ENCODE peak calls at places on chromosomes 5 and 9, in six cellular contexts. B is stomach, F is mesenchymal stem cell, N is PC-3, X is heart left ventricle, E is pancreas. T is an unnamed sample. For H3K36me3 and H3K9me3, the result is how much of the 10 kb centered on the place peaks cover.

GRCh38 chr9:6106576-6107339 is 91.3 kb upstream of the RANBP6 start:
- DNase-seq in B (no peak), F (peak), N (peak), X (peak), E (no peak), T (peak)

GRCh38 chr5:57784106-57784505 is 301.5 kb upstream of the ACTBL2 start:
- DNase-seq in B (no peak), F (no peak), N (no peak), X (no peak), E (no peak), T (no peak)

GRCh38 chr9:19975499-19975898 is 186.7 kb upstream of the SLC24A2 start:
- DNase-seq in B (no peak), F (no peak), N (peak), X (no peak), E (no peak), T (no peak)

GRCh38 chr9:108924436-108924835 is 9.5 kb downstream of the ELP1 start:
- DNase-seq in B (no peak), F (no peak), N (no peak), X (no peak), E (no peak), T (no peak)

GRCh38 chr5:5540065-5540464 is 117.6 kb downstream of the ICE1 start:
- DNase-seq in B (no peak), F (no peak), N (no peak), X (no peak), E (no peak), T (no peak)

GRCh38 chr9:98074119-98074990 is 17.8 kb downstream of the NANS start:
- DNase-seq in B (peak), F (peak), N (peak), X (peak), E (peak), T (peak)

GRCh38 chr9:4298255-4299005 is 1.4 kb downstream of the GLIS3 start:
- DNase-seq in B (peak), F (peak), N (peak), X (peak), E (peak), T (peak)

GRCh38 chr5:62327138-62327537 is 21.1 kb downstream of the KIF2A start:
- DNase-seq in B (no peak), F (no peak), N (no peak), X (no peak), E (no peak), T (no peak)

GRCh38 chr5:16456103-16456832 is 9.3 kb downstream of the ZNF622 start:
- DNase-seq in B (no peak), F (peak), N (peak), X (peak), E (no peak), T (peak)

GRCh38 chr9:96489482-96489979 is 39.6 kb downstream of the HABP4 start:
- DNase-seq in B (no peak), F (no peak), N (no peak), X (no peak), E (no peak), T (no peak)

GRCh38 chr5:152397581-152397980 is 7.5 kb downstream of the NMUR2 start:
- DNase-seq in B (no peak), F (no peak), N (no peak), X (no peak), E (no peak), T (no peak)

GRCh38 chr5:23089316-23089715 is 236.2 kb upstream of the CDH12 start:
- DNase-seq in B (no peak), F (no peak), N (no peak), X (no peak), E (no peak), T (peak)

GRCh38 chr9:105475302-105475701 is 27.5 kb downstream of the FSD1L start:
- DNase-seq in B (no peak), F (peak), N (peak), X (no peak), E (no peak), T (no peak)

GRCh38 chr5:125059255-125060050 is 313.0 kb upstream of the ZNF608 start:
- DNase-seq in B (no peak), F (peak), N (no peak), X (no peak), E (no peak), T (no peak)

GRCh38 chr5:38456657-38457056 is 99.8 kb downstream of the LIFR start:
- DNase-seq in B (no peak), F (no peak), N (peak), X (no peak), E (no peak), T (no peak)

GRCh38 chr5:114412509-114413171 is 50.8 kb downstream of the KCNN2 start:
- DNase-seq in B (no peak), F (peak), N (peak), X (no peak), E (no peak), T (peak)

GRCh38 chr9:26243298-26243697 is 565.1 kb upstream of the TUSC1 start:
- DNase-seq in B (no peak), F (peak), N (no peak), X (no peak), E (no peak), T (no peak)

GRCh38 chr5:159838551-159839222 is 77.6 kb upstream of the ADRA1B start:
- DNase-seq in B (no peak), F (no peak), N (no peak), X (no peak), E (no peak), T (peak)

GRCh38 chr9:120571443-120572257 is 8.3 kb downstream of the CDK5RAP2 start:
- DNase-seq in B (peak), F (no peak), N (no peak), X (peak), E (peak), T (peak)

GRCh38 chr9:76729980-76730737 is 34.1 kb upstream of the PCA3 start:
- DNase-seq in B (no peak), F (no peak), N (no peak), X (no peak), E (no peak), T (no peak)

GRCh38 chr9:106883626-106884190 is 20.7 kb downstream of the ZNF462 start:
- DNase-seq in B (no peak), F (peak), N (peak), X (no peak), E (no peak), T (no peak)

GRCh38 chr5:35218981-35219380 is 11.3 kb downstream of the PRLR start:
- DNase-seq in B (no peak), F (no peak), N (no peak), X (no peak), E (no peak), T (no peak)

GRCh38 chr5:31656806-31657205 is 17.9 kb downstream of the PDZD2 start:
- DNase-seq in B (no peak), F (no peak), N (no peak), X (no peak), E (no peak), T (no peak)

GRCh38 chr5:167987490-167988270 is 303.8 kb upstream of the WWC1 start:
- DNase-seq in B (no peak), F (no peak), N (no peak), X (no peak), E (no peak), T (no peak)

GRCh38 chr5:95403996-95404395 is 12.8 kb downstream of the FAM81B start:
- DNase-seq in B (no peak), F (no peak), N (peak), X (no peak), E (no peak), T (peak)

GRCh38 chr9:4706971-4707622 is 27.7 kb downstream of the CDC37L1 start:
- DNase-seq in B (no peak), F (no peak), N (no peak), X (no peak), E (no peak), T (no peak)

GRCh38 chr5:145946112-145946861 is 9.9 kb downstream of the SH3RF2 start:
- DNase-seq in B (no peak), F (peak), N (peak), X (peak), E (no peak), T (peak)

GRCh38 chr5:154191467-154192261 is 1.1 kb downstream of the GALNT10 start:
- DNase-seq in B (no peak), F (peak), N (no peak), X (no peak), E (no peak), T (no peak)

GRCh38 chr5:59893436-59894227 is at the start of gene PDE4D:
- DNase-seq in B (peak), F (peak), N (peak), X (peak), E (peak), T (peak)

GRCh38 chr9:124280176-124280691 is 22.5 kb downstream of the NEK6 start:
- DNase-seq in B (no peak), F (peak), N (peak), X (peak), E (no peak), T (no peak)

GRCh38 chr5:157842787-157843186 is 16.2 kb downstream of the CLINT1 start:
- DNase-seq in B (no peak), F (no peak), N (peak), X (no peak), E (no peak), T (no peak)

GRCh38 chr5:62268239-62268638 is 37.8 kb upstream of the KIF2A start:
- DNase-seq in B (no peak), F (no peak), N (peak), X (no peak), E (no peak), T (no peak)

GRCh38 chr5:72290356-72291133 is 29.5 kb downstream of the MRPS27 start:
- DNase-seq in B (no peak), F (peak), N (no peak), X (no peak), E (no peak), T (no peak)

GRCh38 chr9:121357011-121357410 is 13.0 kb downstream of the STOM start:
- DNase-seq in B (no peak), F (no peak), N (no peak), X (no peak), E (no peak), T (no peak)

GRCh38 chr9:89149726-89150125 is 28.9 kb downstream of the SHC3 start:
- DNase-seq in B (no peak), F (peak), N (peak), X (no peak), E (no peak), T (peak)

GRCh38 chr9:135339378-135339973 is 140.1 kb upstream of the PPP1R26 start:
- DNase-seq in B (no peak), F (no peak), N (no peak), X (no peak), E (no peak), T (no peak)

GRCh38 chr9:136404801-136405136 is 4.8 kb upstream of the SNAPC4 start:
- DNase-seq in B (no peak), F (no peak), N (no peak), X (no peak), E (no peak), T (no peak)
- H3K36me3 ChIP-seq in B (half or more), F (half or more), N (under half), X (half or more), E (under half), T (half or more)

GRCh38 chr9:38226491-38226951 is 157.5 kb upstream of the SHB start:
- DNase-seq in B (no peak), F (no peak), N (peak), X (no peak), E (no peak), T (no peak)
- H3K4me3 ChIP-seq in B (peak), F (no peak), N (no peak), X (no peak), E (no peak), T (no peak)

GRCh38 chr5:141269195-141269594 is 24.0 kb downstream of the PCDHB15 start:
- DNase-seq in B (no peak), F (no peak), N (no peak), X (no peak), E (no peak), T (no peak)
- H3K9me3 ChIP-seq in B (half or more), F (half or more), N (under half), X (under half), E (under half), T (under half)

GRCh38 chr9:81585191-81585763 is 104.1 kb downstream of the TLE1 start:
- DNase-seq in B (no peak), F (no peak), N (no peak), X (no peak), E (no peak), T (no peak)
- H3K36me3 ChIP-seq in B (half or more), F (under half), N (under half), X (half or more), E (under half), T (under half)